ENCODE peak calls at places on chromosomes 16 and 17, in seven cellular contexts. M, W, A, R, P, T and I are unnamed samples.
A peak's percentile ranks its signal among the peaks of the same experiment; 100 is the strongest.

GRCh38 chr17:42322382-42323267 is 34.3 kb downstream of the STAT5A start:
- DNase-seq in M (peak; percentile 93), P (peak; percentile 96), R (peak; percentile 97), T (peak; percentile 85), A (peak; percentile 92), W (peak; percentile 95), I (peak; percentile 97)

GRCh38 chr16:25628766-25629165 is 63.0 kb upstream of the HS3ST4 start:
- DNase-seq in R (no peak), T (no peak), M (no peak), A (no peak), W (no peak), P (no peak), I (no peak)

GRCh38 chr16:46607529-46607928 is 13.7 kb downstream of the SHCBP1 start:
- DNase-seq in M (peak; percentile 48), W (peak; percentile 87), R (no peak), A (peak; percentile 72), T (peak; percentile 32), P (peak; percentile 51), I (no peak)

GRCh38 chr16:58862334-58863024 is 128.4 kb upstream of the GOT2 start:
- DNase-seq in A (no peak), R (no peak), P (no peak), T (no peak), W (no peak), M (no peak), I (no peak)

GRCh38 chr17:74759941-74760340 is 11.5 kb downstream of the NHERF1 start:
- DNase-seq in R (peak; percentile 69), A (no peak), M (no peak), P (peak; percentile 78), T (no peak), W (no peak), I (no peak)

GRCh38 chr16:77359065-77359502 is 75.8 kb downstream of the ADAMTS18 start:
- DNase-seq in W (peak; percentile 36), R (peak; percentile 52), M (no peak), P (peak; percentile 54), A (peak; percentile 53), T (no peak), I (no peak)

GRCh38 chr16:89407282-89407924 is 83.0 kb downstream of the ANKRD11 start:
- DNase-seq in R (no peak), W (no peak), M (no peak), P (no peak), A (no peak), T (no peak), I (no peak)

GRCh38 chr17:78939615-78940014 is 14.4 kb upstream of the TIMP2 start:
- DNase-seq in T (no peak), P (no peak), M (no peak), W (peak; percentile 33), A (no peak), R (no peak), I (no peak)

GRCh38 chr17:16419074-16419928 is 3.9 kb downstream of the TRPV2 start:
- DNase-seq in R (no peak), T (peak; percentile 46), A (peak; percentile 95), W (peak; percentile 77), M (no peak), P (peak; percentile 84), I (peak; percentile 72)

GRCh38 chr17:45409659-45410076 is 23.0 kb downstream of the ARHGAP27 start:
- DNase-seq in A (no peak), T (no peak), R (no peak), P (no peak), W (no peak), M (peak; percentile 56), I (no peak)
- H3K4me3 ChIP-seq in A (no peak overlapping the region), T (no peak overlapping the region), R (no peak overlapping the region), P (no peak overlapping the region), W (no peak overlapping the region), M (peak overlapping the region; percentile 75), I (peak overlapping the region; percentile 29)

DNA sequence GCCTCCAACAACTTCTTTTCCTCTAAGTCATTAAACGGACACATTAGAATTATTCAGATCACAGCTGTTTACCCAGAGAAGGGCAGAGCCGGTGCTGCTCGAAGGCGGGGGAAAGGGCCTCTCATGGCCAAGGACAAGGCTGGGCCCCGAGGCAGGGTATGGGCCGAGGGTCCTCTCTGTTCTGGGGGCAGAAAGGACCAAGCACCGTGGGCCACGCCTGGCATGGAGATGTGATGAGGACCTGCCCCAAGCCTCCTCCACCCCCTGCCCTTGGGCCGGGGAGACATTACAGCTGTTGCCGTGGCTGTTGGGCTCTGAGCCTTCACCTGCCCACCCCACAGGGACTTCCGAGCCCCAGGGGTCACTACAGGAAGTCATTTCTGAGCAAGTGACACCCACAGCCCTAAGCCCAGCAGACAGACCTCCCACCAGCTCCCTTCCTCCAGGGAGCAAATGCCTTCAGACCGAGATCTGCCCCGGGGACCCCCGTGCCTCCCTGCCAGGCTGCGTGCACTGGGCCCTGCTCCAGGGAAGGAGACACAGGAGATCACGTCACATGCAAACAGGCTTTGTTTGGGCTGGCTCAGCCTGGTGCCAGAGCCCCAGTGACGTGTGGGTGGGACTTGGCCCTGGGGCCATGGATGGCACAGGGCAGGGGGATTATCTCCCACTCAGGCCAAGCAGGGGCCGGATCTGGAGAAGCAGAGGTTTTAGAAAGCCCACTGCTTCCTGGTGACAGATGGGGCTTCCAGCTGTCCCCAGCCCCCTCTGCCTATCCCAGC is 652 bp upstream of the PVALEF start:
- DNase-seq in R (peak; percentile 33), M (no peak), W (no peak), A (no peak), P (no peak), T (no peak), I (no peak)
- TF ChIP-seq CTCF in R (no peak), M (no peak), W (no peak), A (no peak), P (no peak), T (no peak), I (no peak)

DNA sequence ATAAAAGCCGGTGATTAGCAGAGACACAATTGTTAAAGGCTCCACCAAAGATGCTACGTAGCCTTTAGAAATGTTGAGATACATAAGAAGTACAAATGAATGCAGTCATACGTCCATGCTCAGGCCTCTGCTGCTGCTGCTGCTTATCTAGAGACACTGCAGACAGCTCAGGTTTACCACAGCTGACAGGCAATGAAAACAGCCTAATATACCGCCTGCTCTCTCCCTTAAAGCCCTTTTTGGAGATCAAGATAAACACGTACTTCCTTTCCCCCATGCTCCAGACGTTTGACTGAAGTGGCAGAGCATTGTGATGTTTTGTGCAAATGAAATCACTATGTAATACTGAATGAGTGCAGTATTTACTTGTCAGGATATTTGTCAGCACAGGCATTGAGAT is 185.3 kb downstream of the AATF start:
- DNase-seq in P (peak; percentile 16), W (no peak), A (no peak), T (no peak), R (peak; percentile 43), M (no peak), I (no peak)
- H3K4me3 ChIP-seq in P (no peak overlapping the region), W (no peak overlapping the region), A (no peak overlapping the region), T (no peak overlapping the region), R (no peak overlapping the region), M (no peak overlapping the region), I (no peak overlapping the region)

GRCh38 chr17:80475949-80476876 is at the start of gene NPTX1:
- DNase-seq in R (peak; percentile 67), M (no peak), T (no peak), W (no peak), P (peak; percentile 66), A (no peak), I (no peak)

GRCh38 chr17:80473701-80474100 is 2.7 kb downstream of the NPTX1 start:
- DNase-seq in W (no peak), T (no peak), P (no peak), A (no peak), R (no peak), M (no peak), I (no peak)

GRCh38 chr17:80474933-80475915 is 1.2 kb downstream of the NPTX1 start:
- DNase-seq in A (no peak), M (no peak), P (no peak), R (peak; percentile 50), W (no peak), T (no peak), I (no peak)

GRCh38 chr17:80472996-80473395 is 3.4 kb downstream of the NPTX1 start:
- DNase-seq in R (no peak), W (no peak), T (no peak), A (no peak), M (no peak), P (no peak), I (no peak)

GRCh38 chr17:80474231-80474932 is 2.0 kb downstream of the NPTX1 start:
- DNase-seq in W (peak; percentile 28), A (peak; percentile 41), R (peak; percentile 67), T (no peak), M (peak; percentile 87), P (peak; percentile 46), I (no peak)
- TF ChIP-seq CTCF in W (peak; percentile 8), A (no peak), R (peak; percentile 35), T (peak; percentile 21), M (peak; percentile 78), P (peak; percentile 37), I (no peak)

DNA sequence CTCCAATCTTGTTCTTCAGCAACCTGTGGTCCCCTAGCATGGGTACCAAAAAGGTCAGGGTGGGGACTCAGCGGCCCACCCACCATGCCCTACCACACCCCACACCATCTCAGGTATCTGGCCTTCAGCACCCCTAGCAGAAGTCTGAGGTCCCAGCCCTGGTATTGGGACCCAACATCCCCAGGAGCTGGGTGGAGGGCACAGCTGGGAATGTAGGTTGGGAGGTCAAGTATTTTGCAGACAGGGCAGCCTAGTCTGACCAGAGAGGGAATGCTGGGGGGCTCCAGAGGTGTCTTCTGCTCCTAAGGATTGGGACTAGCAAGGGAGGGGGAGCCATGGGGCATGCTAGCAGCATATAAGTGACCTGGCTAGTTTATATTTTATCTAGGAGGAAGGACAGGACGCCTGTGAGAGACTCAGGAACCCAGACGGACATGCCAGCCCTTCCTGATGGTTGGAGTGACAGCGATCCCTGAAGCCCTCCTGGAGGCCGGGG is 822 bp upstream of the ADAM11 start:
- DNase-seq in A (no peak), W (no peak), M (no peak), P (no peak), T (no peak), R (no peak), I (no peak)
- H3K4me3 ChIP-seq in A (no peak overlapping the region), W (no peak overlapping the region), M (no peak overlapping the region), P (no peak overlapping the region), T (no peak overlapping the region), R (peak overlapping the region; percentile 68), I (no peak overlapping the region)

GRCh38 chr16:56793504-56793903 is 63.6 kb downstream of the NUP93 start:
- DNase-seq in T (no peak), R (no peak), P (peak; percentile 25), M (peak; percentile 52), W (peak; percentile 72), A (peak; percentile 33), I (no peak)
- TF ChIP-seq CTCF in T (peak; percentile 57), R (peak; percentile 49), P (peak; percentile 59), M (peak; percentile 77), W (peak; percentile 56), A (peak; percentile 39), I (no peak)